ENCODE peak calls at places on chromosome 6, in nine cellular contexts. P is A673; U is SJSA1; R is lower lobe of right lung; S is HEK293T; V is activated naive CD4-positive, alpha-beta T cell treated with Interleukin-2 at 50 U/mL for 16 hours; E is HCT116; W is cardiac septum; F is foreskin fibroblast. G is an unnamed sample.

GRCh38 chr6:34565722-34566137 is 9.6 kb upstream of the SPDEF start:
- DNase-seq in P (no peak), U (no peak), R (no peak), S (no peak), V (no peak), E (no peak), W (no peak), F (no peak), G (no peak)

GRCh38 chr6:43269273-43270007 is 26.2 kb downstream of the TTBK1 start:
- DNase-seq in P (peak), U (peak), R (no peak), S (peak), V (peak), E (no peak), W (no peak), F (no peak), G (no peak)

GRCh38 chr6:43768983-43769525 is 957 bp upstream of the VEGFA start:
- DNase-seq in P (no peak), U (no peak), R (peak), S (no peak), V (no peak), E (no peak), W (peak), F (peak), G (no peak)

GRCh38 chr6:133368664-133369063 is 127.5 kb downstream of the EYA4 start:
- DNase-seq in P (no peak), U (no peak), R (no peak), S (peak), V (no peak), E (peak), W (no peak), F (no peak), G (no peak)

GRCh38 chr6:144415014-144415413 is 129.9 kb downstream of the UTRN start:
- DNase-seq in P (no peak), U (peak), R (no peak), S (no peak), V (no peak), E (no peak), W (no peak), F (peak), G (no peak)

GRCh38 chr6:5552243-5552642 is 290.9 kb downstream of the FARS2 start:
- DNase-seq in P (no peak), U (no peak), R (no peak), S (no peak), V (no peak), E (no peak), W (no peak), F (no peak), G (no peak)

GRCh38 chr6:9521152-9521530 is 893.7 kb downstream of the TFAP2A start:
- DNase-seq in P (no peak), U (no peak), R (no peak), S (no peak), V (no peak), E (no peak), W (no peak), F (no peak), G (no peak)

GRCh38 chr6:15089569-15090144 is 156.2 kb upstream of the JARID2 start:
- DNase-seq in P (no peak), U (no peak), R (peak), S (no peak), V (no peak), E (no peak), W (peak), F (no peak), G (no peak)

GRCh38 chr6:121260651-121261102 is 73.6 kb downstream of the TBC1D32 start:
- DNase-seq in P (peak), U (no peak), R (no peak), S (no peak), V (no peak), E (no peak), W (peak), F (peak), G (no peak)

G was measured in AML-193.